ENCODE peak calls at places on chromosomes 1 and 21, in seven cellular contexts. M, E, X, F, I, J and U are unnamed samples.
A peak's percentile ranks its signal among the peaks of the same experiment; 100 is the strongest.

GRCh38 chr1:49626474-49626873 is 397.3 kb downstream of the AGBL4 start:
- DNase-seq in X (no peak), F (no peak), I (no peak), E (no peak), J (peak; percentile 21), M (no peak), U (no peak)

GRCh38 chr1:160987359-160988062 is 32.9 kb upstream of the ITLN2 start:
- DNase-seq in M (no peak), E (no peak), F (no peak), J (no peak), X (no peak), I (no peak), U (no peak)

GRCh38 chr1:100622966-100623762 is 85.2 kb downstream of the GPR88 start:
- DNase-seq in J (peak; percentile 93), I (no peak), F (no peak), X (no peak), E (peak; percentile 93), M (peak; percentile 93), U (no peak)

GRCh38 chr21:28148400-28149064 is 844.1 kb downstream of the LTN1 start:
- DNase-seq in E (no peak), X (no peak), M (peak; percentile 19), J (peak; percentile 22), F (no peak), I (no peak), U (no peak)

GRCh38 chr1:206921772-206922265 is at the start of gene FCMR:
- DNase-seq in I (no peak), F (no peak), M (no peak), E (no peak), X (peak; percentile 95), J (no peak), U (no peak)

GRCh38 chr1:156493749-156494148 is 6.8 kb downstream of the MEF2D start:
- DNase-seq in I (no peak), X (peak; percentile 24), M (no peak), E (no peak), J (no peak), F (no peak), U (no peak)

GRCh38 chr1:155463865-155464264 is 98.7 kb downstream of the ASH1L start:
- DNase-seq in M (peak; percentile 91), E (peak; percentile 83), J (no peak), X (no peak), I (peak; percentile 10), F (no peak), U (no peak)

GRCh38 chr21:45889961-45890360 is 91.6 kb upstream of the COL6A1 start:
- DNase-seq in E (no peak), J (no peak), I (no peak), M (no peak), X (no peak), F (no peak), U (no peak)

GRCh38 chr21:30044447-30045064 is 104.8 kb upstream of the GRIK1 start:
- DNase-seq in E (no peak), M (peak; percentile 7), J (peak; percentile 70), X (peak; percentile 23), F (no peak), I (peak; percentile 18), U (no peak)

GRCh38 chr1:89946532-89946931 is 48.4 kb upstream of the ZNF326 start:
- DNase-seq in J (no peak), I (no peak), E (no peak), M (peak; percentile 22), X (no peak), F (no peak), U (no peak)

GRCh38 chr1:170424346-170424745 is 107.6 kb upstream of the GORAB start:
- DNase-seq in J (peak; percentile 26), X (no peak), F (no peak), I (peak; percentile 20), E (no peak), M (peak; percentile 56), U (no peak)

GRCh38 chr1:35544976-35545375 is 12.2 kb downstream of the KIAA0319L start:
- DNase-seq in M (peak; percentile 45), F (no peak), X (peak; percentile 64), I (peak; percentile 90), J (peak; percentile 37), E (no peak), U (no peak)

GRCh38 chr1:153353226-153353947 is 4.3 kb upstream of the S100A9 start:
- DNase-seq in E (peak; percentile 2), F (no peak), M (no peak), I (peak; percentile 61), J (peak; percentile 65), X (no peak), U (peak; percentile 12)

GRCh38 chr1:1337793-1338147 is 6.7 kb downstream of the TAS1R3 start:
- DNase-seq in I (no peak), X (no peak), J (peak; percentile 53), E (no peak), F (no peak), M (no peak), U (no peak)

GRCh38 chr1:3206696-3207095 is 137.7 kb downstream of the PRDM16 start:
- DNase-seq in J (no peak), X (no peak), F (no peak), M (no peak), I (no peak), E (no peak), U (no peak)

GRCh38 chr1:29259802-29260441 is 23.6 kb downstream of the PTPRU start:
- DNase-seq in X (no peak), F (no peak), I (peak; percentile 82), J (no peak), E (no peak), M (no peak), U (no peak)

GRCh38 chr1:159825564-159825963 is 1.1 kb upstream of the SLAMF8 start:
- DNase-seq in I (no peak), F (no peak), J (no peak), X (no peak), M (no peak), E (no peak), U (no peak)

GRCh38 chr1:159827549-159827948 is 876 bp downstream of the SLAMF8 start:
- DNase-seq in I (no peak), J (no peak), F (no peak), M (no peak), E (no peak), X (no peak), U (no peak)

GRCh38 chr1:159828176-159828575 is 1.5 kb downstream of the SLAMF8 start:
- DNase-seq in I (no peak), E (no peak), X (no peak), M (no peak), F (no peak), J (peak; percentile 19), U (no peak)

GRCh38 chr1:159826436-159827101 is at the start of gene SLAMF8:
- DNase-seq in J (no peak), X (no peak), F (no peak), E (no peak), I (no peak), M (no peak), U (peak; percentile 32)

GRCh38 chr1:159827102-159827490 is 423 bp downstream of the SLAMF8 start:
- DNase-seq in X (no peak), E (no peak), M (no peak), F (no peak), J (no peak), I (no peak), U (no peak)
- H3K27ac ChIP-seq in X (no peak overlapping the region), E (no peak overlapping the region), M (no peak overlapping the region), F (no peak overlapping the region), J (no peak overlapping the region), I (no peak overlapping the region), U (no peak overlapping the region)

DNA sequence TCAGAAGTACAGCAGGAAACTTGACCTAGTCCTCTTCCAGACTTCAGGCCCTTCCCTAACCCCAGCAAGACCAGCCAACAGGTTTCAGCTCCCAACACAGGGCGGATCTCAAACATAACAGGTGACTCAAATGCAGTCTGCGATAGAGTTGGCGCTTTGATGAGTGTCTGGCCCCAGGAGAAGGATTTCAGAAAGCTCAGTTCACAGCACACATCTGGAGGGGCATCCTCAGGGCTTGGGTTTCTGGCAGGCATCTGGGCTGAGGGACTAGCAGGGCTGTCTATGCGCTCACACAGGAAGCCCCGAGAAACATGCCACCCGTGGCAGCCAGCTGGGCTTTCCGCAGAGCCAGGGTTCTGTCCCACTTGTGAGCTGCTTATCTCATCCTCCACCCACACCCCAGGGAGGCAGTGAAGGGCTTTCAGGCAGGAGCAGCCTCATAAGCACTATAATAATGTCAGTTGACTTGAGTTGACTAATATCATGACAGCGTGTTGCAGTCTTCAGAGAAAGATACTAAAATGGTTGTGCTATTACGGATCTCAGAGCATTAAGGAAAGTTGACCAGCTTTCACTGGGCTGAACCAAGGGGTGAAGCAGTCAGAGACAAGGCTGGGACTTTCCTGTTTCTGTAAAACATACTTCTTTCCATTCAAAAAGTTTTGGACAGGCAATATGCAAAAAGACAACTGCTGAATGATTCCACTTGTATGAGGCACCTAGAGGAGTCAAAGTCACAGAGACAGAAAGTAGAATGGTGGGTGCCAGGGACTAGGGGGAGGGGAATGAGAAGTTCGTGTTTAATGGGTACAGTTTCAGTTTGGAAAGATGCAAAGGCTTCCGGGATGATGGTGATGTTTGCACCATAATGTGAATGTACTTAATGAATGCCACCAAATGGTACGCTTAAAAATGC is 233.0 kb upstream of the IRF2BP2 start:
- DNase-seq in E (peak; percentile 32), X (no peak), J (no peak), F (no peak), M (peak; percentile 27), I (no peak), U (no peak)
- H3K27ac ChIP-seq in E (no peak overlapping the region), X (no peak overlapping the region), J (no peak overlapping the region), F (no peak overlapping the region), M (no peak overlapping the region), I (no peak overlapping the region), U (no peak overlapping the region)

DNA sequence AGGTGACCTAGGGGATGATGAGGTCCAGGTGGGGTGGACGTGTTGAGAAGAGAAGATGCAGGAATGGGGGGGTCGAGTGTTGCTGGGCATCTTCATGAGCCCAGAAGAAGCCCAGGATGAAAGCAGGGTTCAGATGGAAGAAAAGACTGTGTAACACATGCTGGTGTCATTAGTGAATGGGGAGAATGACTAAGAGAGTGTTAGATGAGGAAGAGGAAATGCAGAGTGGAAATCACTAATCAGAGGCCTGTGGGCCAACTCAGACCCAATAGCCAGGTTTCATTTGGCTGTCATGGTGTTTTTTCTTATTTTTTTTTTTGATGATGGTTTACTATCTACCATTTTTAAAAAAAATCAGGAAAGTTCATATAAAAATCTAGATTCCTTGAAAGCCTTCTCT is 180.8 kb upstream of the CAMK1G start:
- DNase-seq in I (no peak), X (no peak), E (no peak), J (no peak), M (no peak), F (no peak), U (no peak)
- H3K27ac ChIP-seq in I (no peak overlapping the region), X (no peak overlapping the region), E (no peak overlapping the region), J (peak overlapping the region; percentile 96), M (no peak overlapping the region), F (no peak overlapping the region), U (no peak overlapping the region)

DNA sequence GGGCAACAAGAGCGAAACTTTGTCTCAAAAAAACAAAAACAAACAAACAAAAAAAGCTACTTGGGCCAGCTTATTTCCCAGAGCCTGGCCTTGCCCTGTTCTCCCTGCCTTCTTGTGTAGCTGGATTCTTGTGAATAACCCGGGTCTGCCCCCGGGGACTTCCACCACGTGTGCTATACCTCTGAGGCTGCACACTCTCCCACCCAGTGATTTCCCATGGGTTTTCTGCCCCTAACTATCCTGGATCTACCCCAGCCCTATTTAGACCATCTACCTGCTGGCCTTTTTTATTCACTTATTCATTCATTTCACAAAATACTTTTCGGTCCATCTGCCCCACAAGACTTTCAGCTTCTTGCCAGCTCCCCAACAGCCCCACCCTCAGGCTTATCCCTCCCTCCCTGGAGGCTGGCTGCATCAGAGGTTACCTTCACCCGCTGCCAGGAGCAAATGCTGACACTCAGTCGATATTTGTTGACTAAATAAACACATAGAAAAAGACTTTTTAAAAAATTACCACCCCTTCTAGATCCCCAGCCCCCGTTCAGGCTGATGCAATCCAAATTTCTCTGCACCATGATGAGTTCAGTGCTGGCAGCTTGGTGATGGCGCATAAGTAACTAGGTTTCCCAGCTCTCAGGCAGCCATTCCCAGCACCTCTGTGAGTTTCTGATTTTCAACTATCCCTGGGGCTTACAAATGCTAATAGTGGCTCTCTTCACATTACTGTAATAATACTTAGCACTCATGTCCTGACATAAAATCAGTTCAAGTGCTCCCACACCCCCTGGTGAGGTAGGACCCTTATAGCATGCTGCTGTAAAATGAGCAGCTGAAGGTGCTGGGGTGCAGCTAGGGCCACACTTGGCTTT is 30.7 kb upstream of the TARBP1 start:
- DNase-seq in E (no peak), F (no peak), J (no peak), I (peak; percentile 58), M (no peak), X (no peak), U (no peak)
- H3K27ac ChIP-seq in E (no peak overlapping the region), F (no peak overlapping the region), J (no peak overlapping the region), I (peak overlapping the region; percentile 81), M (peak overlapping the region; percentile 27), X (no peak overlapping the region), U (no peak overlapping the region)